ENCODE peak calls at places on chromosomes 7 and 10, in six cellular contexts. W is RKO, M is lung, R is ACHN, X is thoracic aorta, H is EH. Y is an unnamed sample.

GRCh38 chr7:156832195-156832877 is 60.6 kb downstream of the LMBR1 start:
- DNase-seq in W (no peak), M (no peak), R (no peak), X (no peak), H (no peak), Y (no peak)

GRCh38 chr7:138958026-138958956 is 22.9 kb downstream of the KIAA1549 start:
- DNase-seq in W (no peak), M (no peak), R (no peak), X (no peak), H (peak), Y (no peak)

GRCh38 chr7:7264306-7265040 is 82.1 kb downstream of the C1GALT1 start:
- DNase-seq in W (no peak), M (no peak), R (no peak), X (no peak), H (no peak), Y (no peak)

GRCh38 chr10:97679594-97679993 is 7.4 kb downstream of the AVPI1 start:
- DNase-seq in W (no peak), M (no peak), R (no peak), X (no peak), H (no peak), Y (no peak)

GRCh38 chr10:62852961-62853702 is 37.0 kb upstream of the EGR2 start:
- DNase-seq in W (no peak), M (no peak), R (no peak), X (no peak), H (no peak), Y (no peak)

GRCh38 chr7:57308631-57309408 is 141.2 kb upstream of the ZNF716 start:
- DNase-seq in W (peak), M (no peak), R (peak), X (no peak), H (no peak), Y (no peak)

GRCh38 chr7:5215313-5215712 is 25.3 kb downstream of the WIPI2 start:
- DNase-seq in W (no peak), M (no peak), R (no peak), X (no peak), H (no peak), Y (no peak)

GRCh38 chr7:55074008-55074499 is 55.2 kb downstream of the EGFR start:
- DNase-seq in W (no peak), M (peak), R (peak), X (no peak), H (peak), Y (peak)

GRCh38 chr7:14806886-14807285 is 95.7 kb downstream of the DGKB start:
- DNase-seq in W (no peak), M (no peak), R (no peak), X (no peak), H (peak), Y (no peak)

GRCh38 chr10:86306628-86307278 is 59.8 kb downstream of the GRID1 start:
- DNase-seq in W (peak), M (no peak), R (peak), X (no peak), H (peak), Y (peak)

GRCh38 chr10:127997241-127997640 is 90.3 kb downstream of the PTPRE start:
- DNase-seq in W (no peak), M (no peak), R (no peak), X (no peak), H (no peak), Y (no peak)

GRCh38 chr10:117411440-117412428 is 36.5 kb upstream of the PDZD8 start:
- DNase-seq in W (no peak), M (no peak), R (no peak), X (no peak), H (no peak), Y (no peak)

GRCh38 chr10:98416989-98417388 is 2.0 kb upstream of the PYROXD2 start:
- DNase-seq in W (no peak), M (no peak), R (no peak), X (no peak), H (no peak), Y (no peak)

GRCh38 chr7:19747740-19748339 is 25.6 kb downstream of the TMEM196 start:
- DNase-seq in W (peak), M (no peak), R (peak), X (no peak), H (peak), Y (peak)

GRCh38 chr7:96657347-96658010 is 52.2 kb downstream of the SEM1 start:
- DNase-seq in W (no peak), M (no peak), R (no peak), X (no peak), H (no peak), Y (no peak)

GRCh38 chr10:123284022-123284421 is 129.8 kb downstream of the BUB3 start:
- DNase-seq in W (peak), M (no peak), R (no peak), X (no peak), H (no peak), Y (no peak)

GRCh38 chr10:125982256-125982948 is 86.0 kb downstream of the FANK1 start:
- DNase-seq in W (peak), M (peak), R (peak), X (no peak), H (peak), Y (peak)

GRCh38 chr7:129741743-129742213 is 130.3 kb downstream of the NRF1 start:
- DNase-seq in W (no peak), M (no peak), R (no peak), X (no peak), H (no peak), Y (no peak)

GRCh38 chr7:105723582-105723981 is 142.3 kb upstream of the EFCAB10 start:
- DNase-seq in W (no peak), M (no peak), R (no peak), X (no peak), H (no peak), Y (no peak)

GRCh38 chr10:111831058-111831457 is 352.5 kb downstream of the GPAM start:
- DNase-seq in W (no peak), M (no peak), R (no peak), X (no peak), H (no peak), Y (no peak)

GRCh38 chr10:33229944-33230267 is 104.6 kb downstream of the NRP1 start:
- DNase-seq in W (no peak), M (no peak), R (no peak), X (no peak), H (no peak), Y (no peak)